ENCODE peak calls at places on chromosomes 7 and 10, in seven cellular contexts. One of them, this sample, is unnamed.

GRCh38 chr10:126391162-126391880 is 3.0 kb upstream of the ADAM12 start:
- DNase-seq in neuronal stem cell: no peak
- DNase-seq in IMR-90: peak
- DNase-seq in mesenchymal stem cell: peak
- DNase-seq in H9: no peak
- DNase-seq in trophoblast cell: no peak
- DNase-seq in mesendoderm: no peak
- DNase-seq in this sample: no peak

GRCh38 chr10:79392020-79392398 is 44.7 kb downstream of the PPIF start:
- DNase-seq in neuronal stem cell: no peak
- DNase-seq in IMR-90: no peak
- DNase-seq in mesenchymal stem cell: no peak
- DNase-seq in H9: no peak
- DNase-seq in trophoblast cell: no peak
- DNase-seq in mesendoderm: no peak
- DNase-seq in this sample: no peak

GRCh38 chr10:86868353-86868752 is 89.1 kb downstream of the MMRN2 start:
- DNase-seq in neuronal stem cell: peak
- DNase-seq in IMR-90: peak
- DNase-seq in mesenchymal stem cell: peak
- DNase-seq in H9: peak
- DNase-seq in trophoblast cell: no peak
- DNase-seq in mesendoderm: peak
- DNase-seq in this sample: no peak

GRCh38 chr7:118057404-118057803 is 126.6 kb upstream of the LSM8 start:
- DNase-seq in neuronal stem cell: no peak
- DNase-seq in IMR-90: no peak
- DNase-seq in mesenchymal stem cell: no peak
- DNase-seq in H9: no peak
- DNase-seq in trophoblast cell: peak
- DNase-seq in mesendoderm: peak
- DNase-seq in this sample: no peak

GRCh38 chr7:6193734-6194133 is 78.7 kb downstream of the CYTH3 start:
- DNase-seq in neuronal stem cell: no peak
- DNase-seq in IMR-90: no peak
- DNase-seq in mesenchymal stem cell: no peak
- DNase-seq in H9: no peak
- DNase-seq in trophoblast cell: no peak
- DNase-seq in mesendoderm: no peak
- DNase-seq in this sample: no peak

GRCh38 chr7:76310102-76310957 is 7.9 kb downstream of the HSPB1 start:
- DNase-seq in neuronal stem cell: no peak
- DNase-seq in IMR-90: no peak
- DNase-seq in mesenchymal stem cell: no peak
- DNase-seq in H9: no peak
- DNase-seq in trophoblast cell: no peak
- DNase-seq in mesendoderm: no peak
- DNase-seq in this sample: no peak

GRCh38 chr10:130234171-130234965 is 98.2 kb downstream of the GLRX3 start:
- DNase-seq in neuronal stem cell: no peak
- DNase-seq in IMR-90: no peak
- DNase-seq in mesenchymal stem cell: no peak
- DNase-seq in H9: peak
- DNase-seq in trophoblast cell: no peak
- DNase-seq in mesendoderm: no peak
- DNase-seq in this sample: no peak

GRCh38 chr10:97683556-97684357 is 3.3 kb downstream of the AVPI1 start:
- DNase-seq in neuronal stem cell: no peak
- DNase-seq in IMR-90: peak
- DNase-seq in mesenchymal stem cell: peak
- DNase-seq in H9: peak
- DNase-seq in trophoblast cell: peak
- DNase-seq in mesendoderm: peak
- DNase-seq in this sample: no peak

GRCh38 chr10:49679480-49679893 is at the start of gene C10orf53:
- DNase-seq in neuronal stem cell: peak
- DNase-seq in IMR-90: peak
- DNase-seq in mesenchymal stem cell: peak
- DNase-seq in H9: peak
- DNase-seq in trophoblast cell: no peak
- DNase-seq in mesendoderm: peak
- DNase-seq in this sample: peak

GRCh38 chr7:82851126-82851525 is 311.6 kb downstream of the PCLO start:
- DNase-seq in neuronal stem cell: no peak
- DNase-seq in IMR-90: no peak
- DNase-seq in mesenchymal stem cell: no peak
- DNase-seq in H9: no peak
- DNase-seq in trophoblast cell: no peak
- DNase-seq in mesendoderm: no peak
- DNase-seq in this sample: no peak

GRCh38 chr10:96056787-96057186 is 13.4 kb downstream of the CCNJ start:
- DNase-seq in neuronal stem cell: no peak
- DNase-seq in IMR-90: no peak
- DNase-seq in mesenchymal stem cell: no peak
- DNase-seq in H9: no peak
- DNase-seq in trophoblast cell: no peak
- DNase-seq in mesendoderm: no peak
- DNase-seq in this sample: no peak

GRCh38 chr10:80411267-80411668 is 2.9 kb downstream of the PRXL2A start:
- DNase-seq in neuronal stem cell: no peak
- DNase-seq in IMR-90: no peak
- DNase-seq in mesenchymal stem cell: peak
- DNase-seq in H9: no peak
- DNase-seq in trophoblast cell: no peak
- DNase-seq in mesendoderm: no peak
- DNase-seq in this sample: no peak

GRCh38 chr7:153354071-153354470 is 594.5 kb downstream of the ACTR3B start:
- DNase-seq in neuronal stem cell: no peak
- DNase-seq in IMR-90: no peak
- DNase-seq in mesenchymal stem cell: no peak
- DNase-seq in H9: no peak
- DNase-seq in trophoblast cell: no peak
- DNase-seq in mesendoderm: no peak
- DNase-seq in this sample: no peak

GRCh38 chr10:32931593-32931992 is 26.4 kb downstream of the ITGB1 start:
- DNase-seq in neuronal stem cell: no peak
- DNase-seq in IMR-90: no peak
- DNase-seq in mesenchymal stem cell: no peak
- DNase-seq in H9: no peak
- DNase-seq in trophoblast cell: no peak
- DNase-seq in mesendoderm: no peak
- DNase-seq in this sample: no peak

GRCh38 chr7:96952974-96953391 is 52.4 kb upstream of the DLX6 start:
- DNase-seq in neuronal stem cell: no peak
- DNase-seq in IMR-90: peak
- DNase-seq in mesenchymal stem cell: no peak
- DNase-seq in H9: no peak
- DNase-seq in trophoblast cell: peak
- DNase-seq in mesendoderm: no peak
- DNase-seq in this sample: no peak

GRCh38 chr7:13179011-13179574 is 491.7 kb downstream of the ARL4A start:
- DNase-seq in neuronal stem cell: no peak
- DNase-seq in IMR-90: peak
- DNase-seq in mesenchymal stem cell: no peak
- DNase-seq in H9: no peak
- DNase-seq in trophoblast cell: no peak
- DNase-seq in mesendoderm: peak
- DNase-seq in this sample: no peak

GRCh38 chr7:101743995-101744360 is 73.4 kb upstream of the CUX1 start:
- DNase-seq in neuronal stem cell: peak
- DNase-seq in IMR-90: no peak
- DNase-seq in mesenchymal stem cell: no peak
- DNase-seq in H9: peak
- DNase-seq in trophoblast cell: no peak
- DNase-seq in mesendoderm: peak
- DNase-seq in this sample: peak

GRCh38 chr7:50739744-50740455 is 42.8 kb downstream of the GRB10 start:
- DNase-seq in neuronal stem cell: no peak
- DNase-seq in IMR-90: no peak
- DNase-seq in mesenchymal stem cell: no peak
- DNase-seq in H9: no peak
- DNase-seq in trophoblast cell: no peak
- DNase-seq in mesendoderm: peak
- DNase-seq in this sample: no peak

GRCh38 chr10:86341361-86341811 is 25.2 kb downstream of the GRID1 start:
- DNase-seq in neuronal stem cell: no peak
- DNase-seq in IMR-90: no peak
- DNase-seq in mesenchymal stem cell: no peak
- DNase-seq in H9: no peak
- DNase-seq in trophoblast cell: peak
- DNase-seq in mesendoderm: no peak
- DNase-seq in this sample: no peak

GRCh38 chr10:14598809-14599764 is 175.6 kb downstream of the FAM107B start:
- DNase-seq in neuronal stem cell: no peak
- DNase-seq in IMR-90: no peak
- DNase-seq in mesenchymal stem cell: no peak
- DNase-seq in H9: peak
- DNase-seq in trophoblast cell: no peak
- DNase-seq in mesendoderm: no peak
- DNase-seq in this sample: no peak

GRCh38 chr10:13206546-13207443 is 27.4 kb downstream of the UCMA start:
- DNase-seq in neuronal stem cell: no peak
- DNase-seq in IMR-90: peak
- DNase-seq in mesenchymal stem cell: peak
- DNase-seq in H9: no peak
- DNase-seq in trophoblast cell: no peak
- DNase-seq in mesendoderm: peak
- DNase-seq in this sample: no peak

GRCh38 chr10:59562126-59562525 is 147.5 kb downstream of the SLC16A9 start:
- DNase-seq in neuronal stem cell: no peak
- DNase-seq in IMR-90: no peak
- DNase-seq in mesenchymal stem cell: no peak
- DNase-seq in H9: no peak
- DNase-seq in trophoblast cell: no peak
- DNase-seq in mesendoderm: no peak
- DNase-seq in this sample: no peak

GRCh38 chr7:103432713-103433112 is 13.3 kb downstream of the SLC26A5 start:
- DNase-seq in neuronal stem cell: no peak
- DNase-seq in IMR-90: no peak
- DNase-seq in mesenchymal stem cell: no peak
- DNase-seq in H9: no peak
- DNase-seq in trophoblast cell: no peak
- DNase-seq in mesendoderm: no peak
- DNase-seq in this sample: no peak

GRCh38 chr10:47287365-47287802 is 12.6 kb upstream of the GDF10 start:
- DNase-seq in neuronal stem cell: no peak
- DNase-seq in IMR-90: no peak
- DNase-seq in mesenchymal stem cell: no peak
- DNase-seq in H9: no peak
- DNase-seq in trophoblast cell: no peak
- DNase-seq in mesendoderm: peak
- DNase-seq in this sample: no peak

GRCh38 chr10:69749180-69750010 is 52.3 kb upstream of the COL13A1 start:
- DNase-seq in neuronal stem cell: no peak
- DNase-seq in IMR-90: peak
- DNase-seq in mesenchymal stem cell: peak
- DNase-seq in H9: no peak
- DNase-seq in trophoblast cell: no peak
- DNase-seq in mesendoderm: no peak
- DNase-seq in this sample: no peak

GRCh38 chr10:69912584-69912983 is 110.9 kb downstream of the COL13A1 start:
- DNase-seq in neuronal stem cell: no peak
- DNase-seq in IMR-90: no peak
- DNase-seq in mesenchymal stem cell: peak
- DNase-seq in H9: no peak
- DNase-seq in trophoblast cell: no peak
- DNase-seq in mesendoderm: no peak
- DNase-seq in this sample: no peak

GRCh38 chr10:92304061-92304460 is 13.1 kb downstream of the MARCHF5 start:
- DNase-seq in neuronal stem cell: no peak
- DNase-seq in IMR-90: no peak
- DNase-seq in mesenchymal stem cell: no peak
- DNase-seq in H9: no peak
- DNase-seq in trophoblast cell: no peak
- DNase-seq in mesendoderm: no peak
- DNase-seq in this sample: no peak

DNA sequence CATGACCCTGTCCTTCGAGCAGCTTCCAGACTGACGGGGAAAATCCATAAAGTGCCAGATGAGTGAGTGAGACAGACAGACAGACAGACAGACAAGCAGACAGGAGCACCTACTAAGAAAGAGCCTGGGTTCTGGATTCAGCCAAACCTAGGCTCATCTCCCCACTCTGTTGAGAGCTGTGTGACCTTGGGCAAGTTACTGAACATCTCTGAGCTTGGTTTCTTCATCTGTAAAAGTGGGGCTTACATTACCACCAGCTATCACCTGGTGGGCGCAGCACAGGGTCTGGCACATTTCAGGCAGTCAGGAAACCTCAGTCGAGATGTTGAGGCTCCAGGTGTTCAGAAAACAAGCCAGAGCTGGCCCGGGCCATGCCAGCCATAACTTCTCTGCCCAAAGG is 37.6 kb downstream of the C10orf105 start:
- DNase-seq in neuronal stem cell: no peak
- DNase-seq in IMR-90: no peak
- DNase-seq in mesenchymal stem cell: no peak
- DNase-seq in H9: no peak
- DNase-seq in trophoblast cell: no peak
- DNase-seq in mesendoderm: no peak
- DNase-seq in this sample: no peak
- H2BK120ac ChIP-seq in neuronal stem cell: no peak
- H2BK120ac ChIP-seq in IMR-90: no peak
- H2BK120ac ChIP-seq in mesenchymal stem cell: no peak
- H2BK120ac ChIP-seq in H9: no peak
- H2BK120ac ChIP-seq in trophoblast cell: no peak
- H2BK120ac ChIP-seq in mesendoderm: no peak
- H2BK120ac ChIP-seq in this sample: no peak

DNA sequence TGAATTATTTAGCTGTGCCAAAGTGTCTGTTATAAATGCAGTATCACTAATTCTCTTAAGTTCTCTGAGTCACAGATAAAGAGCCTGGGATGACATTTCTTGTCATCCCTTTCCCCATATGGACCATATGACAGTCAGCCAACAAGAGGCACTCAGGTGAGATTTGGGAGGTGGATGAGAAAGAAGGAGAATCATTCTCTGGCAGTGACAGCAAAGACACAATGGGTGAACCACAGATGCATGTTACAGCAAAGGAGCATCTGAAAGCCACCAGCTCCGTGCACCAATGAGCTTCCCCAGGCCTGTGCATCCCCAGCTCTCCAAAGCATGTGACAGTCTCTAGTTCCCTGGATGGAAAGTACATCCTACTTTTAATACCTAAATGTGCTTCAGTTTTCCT is 10.8 kb downstream of the GIMAP6 start:
- DNase-seq in neuronal stem cell: no peak
- DNase-seq in IMR-90: no peak
- DNase-seq in mesenchymal stem cell: no peak
- DNase-seq in H9: no peak
- DNase-seq in trophoblast cell: no peak
- DNase-seq in mesendoderm: no peak
- DNase-seq in this sample: no peak
- H2BK120ac ChIP-seq in neuronal stem cell: no peak
- H2BK120ac ChIP-seq in IMR-90: no peak
- H2BK120ac ChIP-seq in mesenchymal stem cell: no peak
- H2BK120ac ChIP-seq in H9: no peak
- H2BK120ac ChIP-seq in trophoblast cell: no peak
- H2BK120ac ChIP-seq in mesendoderm: no peak
- H2BK120ac ChIP-seq in this sample: no peak

GRCh38 chr10:36989233-36989632 is 136.2 kb upstream of the ANKRD30A start:
- DNase-seq in neuronal stem cell: no peak
- DNase-seq in IMR-90: no peak
- DNase-seq in mesenchymal stem cell: no peak
- DNase-seq in H9: no peak
- DNase-seq in trophoblast cell: no peak
- DNase-seq in mesendoderm: no peak
- DNase-seq in this sample: no peak
- H2BK120ac ChIP-seq in neuronal stem cell: no peak
- H2BK120ac ChIP-seq in IMR-90: no peak
- H2BK120ac ChIP-seq in mesenchymal stem cell: no peak
- H2BK120ac ChIP-seq in H9: no peak
- H2BK120ac ChIP-seq in trophoblast cell: no peak
- H2BK120ac ChIP-seq in mesendoderm: no peak
- H2BK120ac ChIP-seq in this sample: no peak

GRCh38 chr10:17533731-17534130 is 79.3 kb upstream of the ST8SIA6 start:
- DNase-seq in neuronal stem cell: no peak
- DNase-seq in IMR-90: peak
- DNase-seq in mesenchymal stem cell: no peak
- DNase-seq in H9: no peak
- DNase-seq in trophoblast cell: no peak
- DNase-seq in mesendoderm: no peak
- DNase-seq in this sample: no peak
- H2BK120ac ChIP-seq in neuronal stem cell: no peak
- H2BK120ac ChIP-seq in IMR-90: no peak
- H2BK120ac ChIP-seq in mesenchymal stem cell: no peak
- H2BK120ac ChIP-seq in H9: no peak
- H2BK120ac ChIP-seq in trophoblast cell: no peak
- H2BK120ac ChIP-seq in mesendoderm: no peak
- H2BK120ac ChIP-seq in this sample: no peak

This sample was measured in H1.